ENCODE peak calls at places on chromosomes 13 and 19, in four cellular contexts. X, G, M and H are unnamed samples.

GRCh38 chr13:34256236-34256635 is 438.3 kb downstream of the RFC3 start:
- DNase-seq in X (no peak), G (no peak), M (no peak), H (no peak)

GRCh38 chr19:8324186-8325050 is 3.1 kb downstream of the RPS28 start:
- DNase-seq in X (no peak), G (peak), M (peak), H (no peak)

GRCh38 chr13:93262729-93263128 is 36.1 kb downstream of the GPC6 start:
- DNase-seq in X (no peak), G (no peak), M (no peak), H (peak)

GRCh38 chr19:48186541-48186991 is 16.1 kb downstream of the ZSWIM9 start:
- DNase-seq in X (no peak), G (no peak), M (no peak), H (no peak)

GRCh38 chr19:48997972-48998371 is 4.3 kb downstream of the RUVBL2 start:
- DNase-seq in X (peak), G (peak), M (peak), H (peak)

GRCh38 chr13:94710881-94711560 is 1.3 kb downstream of the SOX21 start:
- DNase-seq in X (peak), G (peak), M (peak), H (no peak)

GRCh38 chr19:49506575-49507105 is 5.8 kb upstream of the FCGRT start:
- DNase-seq in X (peak), G (peak), M (peak), H (no peak)

GRCh38 chr19:17394891-17395415 is 957 bp upstream of the CCDC194 start:
- DNase-seq in X (peak), G (peak), M (peak), H (peak)

GRCh38 chr13:111999352-111999751 is 67.6 kb upstream of the SOX1 start:
- DNase-seq in X (no peak), G (no peak), M (no peak), H (no peak)

GRCh38 chr13:111298214-111298975 is 22.0 kb upstream of the TEX29 start:
- DNase-seq in X (no peak), G (no peak), M (no peak), H (no peak)

GRCh38 chr13:57739791-57740190 is 108.2 kb downstream of the PCDH17 start:
- DNase-seq in X (no peak), G (no peak), M (no peak), H (no peak)

GRCh38 chr19:38004100-38004504 is 97.1 kb downstream of the SIPA1L3 start:
- DNase-seq in X (no peak), G (no peak), M (no peak), H (no peak)

GRCh38 chr19:13297023-13297422 is 146.8 kb downstream of the IER2 start:
- DNase-seq in X (no peak), G (no peak), M (no peak), H (peak)

GRCh38 chr19:6138066-6138465 is 2.6 kb downstream of the ACSBG2 start:
- DNase-seq in X (no peak), G (no peak), M (no peak), H (no peak)

GRCh38 chr19:15779756-15780476 is 7.5 kb upstream of the OR10H5 start:
- DNase-seq in X (no peak), G (no peak), M (no peak), H (no peak)

GRCh38 chr13:43805071-43805468 is 18.3 kb upstream of the ENOX1 start:
- DNase-seq in X (peak), G (no peak), M (no peak), H (peak)

GRCh38 chr19:46825731-46826055 is 25.0 kb downstream of the AP2S1 start:
- DNase-seq in X (no peak), G (no peak), M (no peak), H (no peak)

GRCh38 chr19:44737238-44738160 is 11.0 kb upstream of the BCL3 start:
- DNase-seq in X (no peak), G (peak), M (no peak), H (peak)

GRCh38 chr19:16542894-16543498 is 759 bp upstream of the CHERP start:
- DNase-seq in X (peak), G (no peak), M (no peak), H (no peak)

GRCh38 chr19:3398114-3398899 is 31.9 kb downstream of the NFIC start:
- DNase-seq in X (peak), G (peak), M (no peak), H (peak)

GRCh38 chr13:48126944-48127814 is 32.3 kb upstream of the MED4 start:
- DNase-seq in X (peak), G (peak), M (no peak), H (peak)

GRCh38 chr13:21683034-21683733 is 12.3 kb downstream of the FGF9 start:
- DNase-seq in X (no peak), G (no peak), M (no peak), H (peak)

GRCh38 chr13:96898855-96899254 is 95.4 kb downstream of the OXGR1 start:
- DNase-seq in X (peak), G (peak), M (no peak), H (no peak)

GRCh38 chr19:45630463-45630862 is 8.7 kb downstream of the EML2 start:
- DNase-seq in X (peak), G (no peak), M (no peak), H (peak)

GRCh38 chr19:31436121-31436776 is 87.0 kb upstream of the TSHZ3 start:
- DNase-seq in X (no peak), G (no peak), M (peak), H (peak)

GRCh38 chr19:6416658-6417405 is 7.8 kb downstream of the KHSRP start:
- DNase-seq in X (no peak), G (no peak), M (no peak), H (no peak)

GRCh38 chr19:13972368-13973155 is 20.3 kb downstream of the DCAF15 start:
- DNase-seq in X (no peak), G (no peak), M (no peak), H (no peak)

GRCh38 chr13:46359731-46360130 is 27.3 kb downstream of the RUBCNL start:
- DNase-seq in X (no peak), G (no peak), M (no peak), H (peak)

GRCh38 chr19:644363-644762 is 4.7 kb downstream of the FGF22 start:
- DNase-seq in X (no peak), G (no peak), M (no peak), H (no peak)

GRCh38 chr19:47266401-47266885 is 8.2 kb upstream of the INAFM1 start:
- DNase-seq in X (no peak), G (no peak), M (no peak), H (no peak)

GRCh38 chr13:113506871-113507388 is 16.4 kb upstream of the DCUN1D2 start:
- DNase-seq in X (no peak), G (no peak), M (no peak), H (no peak)

GRCh38 chr13:70310720-70311119 is 202.5 kb upstream of the KLHL1 start:
- DNase-seq in X (peak), G (no peak), M (no peak), H (no peak)

GRCh38 chr19:4730740-4731171 is 7.1 kb upstream of the DPP9 start:
- DNase-seq in X (peak), G (peak), M (peak), H (no peak)

GRCh38 chr13:36030670-36031331 is 100.4 kb downstream of the DCLK1 start:
- DNase-seq in X (peak), G (no peak), M (no peak), H (peak)
- H3K4me2 ChIP-seq in X (no peak), G (no peak), M (no peak), H (no peak)

DNA sequence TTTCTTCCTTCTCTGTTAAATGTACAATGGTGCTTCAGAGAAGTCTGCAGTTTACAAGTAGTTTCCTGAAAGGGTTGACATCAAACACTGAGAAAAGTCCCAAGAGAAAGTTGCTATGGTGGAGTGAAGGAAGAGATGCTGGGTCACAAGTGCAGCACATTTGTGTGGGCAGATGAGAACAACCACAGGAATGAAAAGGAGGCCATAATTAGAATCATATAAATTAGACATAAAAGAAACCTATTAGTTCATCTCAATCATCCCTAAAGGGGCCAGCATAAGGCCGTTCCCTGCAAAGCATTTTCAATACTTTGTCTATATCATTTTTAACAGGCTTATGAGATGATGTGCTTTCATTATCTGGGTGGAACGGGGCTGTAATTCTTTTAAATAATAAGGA is 359.2 kb downstream of the IRS2 start:
- DNase-seq in X (no peak), G (no peak), M (no peak), H (no peak)
- H4K5ac ChIP-seq in X (no peak), G (no peak), M (no peak), H (no peak)

GRCh38 chr19:53883741-53884140 is 1.7 kb downstream of the PRKCG start:
- DNase-seq in X (no peak), G (no peak), M (no peak), H (no peak)

GRCh38 chr19:53880716-53881481 is 1.1 kb upstream of the PRKCG start:
- DNase-seq in X (no peak), G (peak), M (no peak), H (no peak)

GRCh38 chr19:53883231-53883661 is 1.2 kb downstream of the PRKCG start:
- DNase-seq in X (no peak), G (no peak), M (peak), H (no peak)

GRCh38 chr19:53881482-53882390 is at the start of gene PRKCG:
- DNase-seq in X (peak), G (peak), M (peak), H (no peak)

DNA sequence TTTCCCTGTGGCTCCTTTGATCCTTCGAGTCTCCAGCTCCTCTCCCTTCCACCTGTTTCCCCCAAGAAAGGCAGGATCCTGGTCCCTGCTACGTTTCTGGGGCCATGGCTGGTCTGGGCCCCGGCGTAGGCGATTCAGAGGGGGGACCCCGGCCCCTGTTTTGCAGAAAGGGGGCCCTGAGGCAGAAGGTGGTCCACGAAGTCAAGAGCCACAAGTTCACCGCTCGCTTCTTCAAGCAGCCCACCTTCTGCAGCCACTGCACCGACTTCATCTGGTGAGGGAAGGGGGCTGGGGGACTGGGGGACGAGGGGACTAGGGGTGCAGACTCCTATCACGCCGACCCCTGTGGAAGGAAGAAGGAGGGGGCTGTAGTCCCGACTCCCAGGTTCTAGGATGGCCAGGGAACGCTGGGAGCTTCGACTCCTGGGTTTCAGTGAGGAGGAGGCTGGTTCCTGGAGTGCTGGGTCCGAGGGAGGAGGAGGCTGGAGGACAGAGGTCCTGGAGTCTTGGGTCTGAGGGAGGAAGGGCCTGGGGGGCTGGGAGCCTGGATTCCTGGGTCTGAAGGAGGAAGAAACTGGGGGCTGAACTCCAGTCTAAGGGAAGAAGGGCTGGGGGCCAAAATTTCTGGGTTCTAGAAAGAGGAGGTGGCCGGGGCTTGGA is 524 bp downstream of the PRKCG start:
- DNase-seq in X (no peak), G (no peak), M (peak), H (no peak)
- H3K4me2 ChIP-seq in X (peak), G (peak), M (peak), H (peak)

DNA sequence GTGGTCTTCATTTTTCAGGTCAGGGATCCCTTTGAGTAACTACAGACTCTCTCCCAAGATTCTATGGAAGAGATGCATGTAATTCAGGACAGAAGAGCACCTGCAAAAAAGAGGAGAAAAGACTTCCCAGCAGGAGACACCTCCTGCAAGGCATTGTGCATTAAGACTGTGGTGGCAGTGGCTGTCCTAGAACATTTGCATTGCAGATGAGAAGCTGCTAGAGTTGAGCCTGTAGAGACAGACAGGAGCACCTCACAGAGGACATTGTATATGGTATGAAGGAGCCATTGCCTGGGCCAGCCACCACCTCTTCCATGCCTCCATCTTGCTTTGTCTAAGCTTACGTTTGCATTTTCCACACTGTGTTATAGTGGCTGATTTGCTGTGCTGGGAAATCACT is 11.2 kb upstream of the MYO16 start:
- DNase-seq in X (peak), G (peak), M (no peak), H (no peak)
- H4K5ac ChIP-seq in X (no peak), G (no peak), M (no peak), H (no peak)